ENCODE peak calls at places on chromosomes 4 and X, in seven cellular contexts. J, D, V, X, G, Z and N are unnamed samples.

GRCh38 chrX:39875834-39876625 is 221.7 kb downstream of the BCOR start:
- DNase-seq in J (no peak), V (no peak), Z (no peak), D (no peak), G (no peak), X (no peak), N (no peak)

GRCh38 chr4:2604614-2605013 is 68.2 kb downstream of the FAM193A start:
- DNase-seq in G (no peak), V (no peak), J (no peak), D (no peak), X (no peak), Z (no peak), N (no peak)

GRCh38 chr4:143433231-143433630 is 80.3 kb upstream of the SMARCA5 start:
- DNase-seq in X (no peak), D (no peak), Z (no peak), J (no peak), V (no peak), G (no peak), N (no peak)

GRCh38 chrX:38880460-38880859 is 79.2 kb downstream of the MID1IP1 start:
- DNase-seq in V (no peak), D (no peak), X (no peak), J (no peak), Z (no peak), G (peak; percentile 18), N (no peak)

GRCh38 chr4:53644607-53645006 is 53.3 kb upstream of the LNX1 start:
- DNase-seq in J (no peak), D (no peak), G (no peak), V (no peak), X (no peak), Z (peak; percentile 72), N (peak; percentile 68)

GRCh38 chr4:48375651-48376291 is 34.4 kb downstream of the SLAIN2 start:
- DNase-seq in D (no peak), G (peak; percentile 32), V (peak; percentile 63), X (no peak), Z (no peak), J (no peak), N (peak; percentile 43)

GRCh38 chrX:16002185-16002584 is 121.2 kb upstream of the GRPR start:
- DNase-seq in G (peak; percentile 55), Z (no peak), J (no peak), D (no peak), X (no peak), V (no peak), N (no peak)

GRCh38 chr4:88697588-88698329 is at the start of gene NAP1L5:
- DNase-seq in D (peak; percentile 31), Z (peak; percentile 79), J (peak; percentile 62), X (peak; percentile 20), V (peak; percentile 58), G (peak; percentile 30), N (peak; percentile 59)